ENCODE peak calls at places on chromosomes 1 and 21, in nine cellular contexts. One of them, this sample, is unnamed.
A peak's percentile ranks its signal among the peaks of the same experiment; 100 is the strongest.

GRCh38 chr1:94532077-94532476 is 9.5 kb downstream of the F3 start:
- DNase-seq in left cardiac atrium: no peak
- DNase-seq in effector CD4-positive, alpha-beta T cell: no peak
- DNase-seq in NCI-H524: no peak
- DNase-seq in activated T-helper 1 cell treated with Interleukin-2 at 50 U/mL for 16 hours: no peak
- DNase-seq in cardiac muscle cell: no peak
- DNase-seq in naive thymus-derived CD4-positive, alpha-beta T cell: no peak
- DNase-seq in nucleus accumbens: no peak
- DNase-seq in activated T-helper 2 cell treated with anti-CD3 and anti-CD28 coated beads, Interferon-gamma antibody, Interleukin-2, Interleukin-4, amounts not matched to agents 10 μg/mL and 5 μg/mL and 100 μg/mL, durations not matched to agents 14 hours and 24 hours and 36 hours: no peak
- DNase-seq in this sample: no peak

GRCh38 chr1:230334447-230334837 is 91.7 kb downstream of the PGBD5 start:
- DNase-seq in left cardiac atrium: no peak
- DNase-seq in activated T-helper 2 cell treated with anti-CD3 and anti-CD28 coated beads, Interferon-gamma antibody, Interleukin-2, Interleukin-4, amounts not matched to agents 10 μg/mL and 5 μg/mL and 100 μg/mL, durations not matched to agents 14 hours and 24 hours and 36 hours: no peak
- DNase-seq in NCI-H524: no peak
- DNase-seq in activated T-helper 1 cell treated with Interleukin-2 at 50 U/mL for 16 hours: no peak
- DNase-seq in naive thymus-derived CD4-positive, alpha-beta T cell: no peak
- DNase-seq in effector CD4-positive, alpha-beta T cell: no peak
- DNase-seq in cardiac muscle cell: no peak
- DNase-seq in nucleus accumbens: no peak
- DNase-seq in this sample: no peak

GRCh38 chr1:223731076-223731770 is 18.9 kb downstream of the CAPN2 start:
- DNase-seq in NCI-H524: no peak
- DNase-seq in activated T-helper 1 cell treated with Interleukin-2 at 50 U/mL for 16 hours: no peak
- DNase-seq in nucleus accumbens: peak; percentile 26
- DNase-seq in activated T-helper 2 cell treated with anti-CD3 and anti-CD28 coated beads, Interferon-gamma antibody, Interleukin-2, Interleukin-4, amounts not matched to agents 10 μg/mL and 5 μg/mL and 100 μg/mL, durations not matched to agents 14 hours and 24 hours and 36 hours: no peak
- DNase-seq in naive thymus-derived CD4-positive, alpha-beta T cell: no peak
- DNase-seq in left cardiac atrium: peak; percentile 86
- DNase-seq in effector CD4-positive, alpha-beta T cell: no peak
- DNase-seq in cardiac muscle cell: peak; percentile 86
- DNase-seq in this sample: no peak

GRCh38 chr21:42471716-42472330 is 24.2 kb downstream of the RSPH1 start:
- DNase-seq in activated T-helper 2 cell treated with anti-CD3 and anti-CD28 coated beads, Interferon-gamma antibody, Interleukin-2, Interleukin-4, amounts not matched to agents 10 μg/mL and 5 μg/mL and 100 μg/mL, durations not matched to agents 14 hours and 24 hours and 36 hours: no peak
- DNase-seq in nucleus accumbens: no peak
- DNase-seq in NCI-H524: no peak
- DNase-seq in activated T-helper 1 cell treated with Interleukin-2 at 50 U/mL for 16 hours: no peak
- DNase-seq in cardiac muscle cell: no peak
- DNase-seq in naive thymus-derived CD4-positive, alpha-beta T cell: no peak
- DNase-seq in effector CD4-positive, alpha-beta T cell: no peak
- DNase-seq in left cardiac atrium: no peak
- DNase-seq in this sample: no peak

GRCh38 chr1:200021537-200022238 is 5.8 kb upstream of the NR5A2 start:
- DNase-seq in effector CD4-positive, alpha-beta T cell: no peak
- DNase-seq in nucleus accumbens: no peak
- DNase-seq in cardiac muscle cell: no peak
- DNase-seq in NCI-H524: no peak
- DNase-seq in left cardiac atrium: no peak
- DNase-seq in activated T-helper 2 cell treated with anti-CD3 and anti-CD28 coated beads, Interferon-gamma antibody, Interleukin-2, Interleukin-4, amounts not matched to agents 10 μg/mL and 5 μg/mL and 100 μg/mL, durations not matched to agents 14 hours and 24 hours and 36 hours: no peak
- DNase-seq in naive thymus-derived CD4-positive, alpha-beta T cell: no peak
- DNase-seq in activated T-helper 1 cell treated with Interleukin-2 at 50 U/mL for 16 hours: no peak
- DNase-seq in this sample: no peak

GRCh38 chr1:48234086-48234485 is 11.6 kb downstream of the SLC5A9 start:
- DNase-seq in nucleus accumbens: no peak
- DNase-seq in effector CD4-positive, alpha-beta T cell: no peak
- DNase-seq in left cardiac atrium: no peak
- DNase-seq in NCI-H524: no peak
- DNase-seq in naive thymus-derived CD4-positive, alpha-beta T cell: no peak
- DNase-seq in activated T-helper 2 cell treated with anti-CD3 and anti-CD28 coated beads, Interferon-gamma antibody, Interleukin-2, Interleukin-4, amounts not matched to agents 10 μg/mL and 5 μg/mL and 100 μg/mL, durations not matched to agents 14 hours and 24 hours and 36 hours: no peak
- DNase-seq in activated T-helper 1 cell treated with Interleukin-2 at 50 U/mL for 16 hours: no peak
- DNase-seq in cardiac muscle cell: no peak
- DNase-seq in this sample: no peak

GRCh38 chr1:22450421-22451021 is 1.1 kb upstream of the ZBTB40 start:
- DNase-seq in naive thymus-derived CD4-positive, alpha-beta T cell: no peak
- DNase-seq in NCI-H524: no peak
- DNase-seq in effector CD4-positive, alpha-beta T cell: no peak
- DNase-seq in activated T-helper 2 cell treated with anti-CD3 and anti-CD28 coated beads, Interferon-gamma antibody, Interleukin-2, Interleukin-4, amounts not matched to agents 10 μg/mL and 5 μg/mL and 100 μg/mL, durations not matched to agents 14 hours and 24 hours and 36 hours: no peak
- DNase-seq in activated T-helper 1 cell treated with Interleukin-2 at 50 U/mL for 16 hours: no peak
- DNase-seq in cardiac muscle cell: no peak
- DNase-seq in nucleus accumbens: no peak
- DNase-seq in left cardiac atrium: no peak
- DNase-seq in this sample: no peak

GRCh38 chr1:22328331-22329170 is 123.1 kb upstream of the ZBTB40 start:
- DNase-seq in NCI-H524: no peak
- DNase-seq in naive thymus-derived CD4-positive, alpha-beta T cell: no peak
- DNase-seq in effector CD4-positive, alpha-beta T cell: no peak
- DNase-seq in activated T-helper 2 cell treated with anti-CD3 and anti-CD28 coated beads, Interferon-gamma antibody, Interleukin-2, Interleukin-4, amounts not matched to agents 10 μg/mL and 5 μg/mL and 100 μg/mL, durations not matched to agents 14 hours and 24 hours and 36 hours: no peak
- DNase-seq in left cardiac atrium: no peak
- DNase-seq in activated T-helper 1 cell treated with Interleukin-2 at 50 U/mL for 16 hours: no peak
- DNase-seq in cardiac muscle cell: no peak
- DNase-seq in nucleus accumbens: no peak
- DNase-seq in this sample: no peak

GRCh38 chr1:201448981-201449380 is 20.0 kb downstream of the PHLDA3 start:
- DNase-seq in activated T-helper 2 cell treated with anti-CD3 and anti-CD28 coated beads, Interferon-gamma antibody, Interleukin-2, Interleukin-4, amounts not matched to agents 10 μg/mL and 5 μg/mL and 100 μg/mL, durations not matched to agents 14 hours and 24 hours and 36 hours: no peak
- DNase-seq in nucleus accumbens: peak; percentile 92
- DNase-seq in cardiac muscle cell: no peak
- DNase-seq in effector CD4-positive, alpha-beta T cell: no peak
- DNase-seq in NCI-H524: no peak
- DNase-seq in naive thymus-derived CD4-positive, alpha-beta T cell: no peak
- DNase-seq in left cardiac atrium: peak; percentile 36
- DNase-seq in activated T-helper 1 cell treated with Interleukin-2 at 50 U/mL for 16 hours: no peak
- DNase-seq in this sample: no peak

GRCh38 chr1:27618341-27619067 is 14.6 kb upstream of the AHDC1 start:
- DNase-seq in activated T-helper 2 cell treated with anti-CD3 and anti-CD28 coated beads, Interferon-gamma antibody, Interleukin-2, Interleukin-4, amounts not matched to agents 10 μg/mL and 5 μg/mL and 100 μg/mL, durations not matched to agents 14 hours and 24 hours and 36 hours: no peak
- DNase-seq in effector CD4-positive, alpha-beta T cell: peak; percentile 38
- DNase-seq in nucleus accumbens: no peak
- DNase-seq in activated T-helper 1 cell treated with Interleukin-2 at 50 U/mL for 16 hours: no peak
- DNase-seq in NCI-H524: no peak
- DNase-seq in naive thymus-derived CD4-positive, alpha-beta T cell: peak; percentile 63
- DNase-seq in cardiac muscle cell: no peak
- DNase-seq in left cardiac atrium: no peak
- DNase-seq in this sample: no peak

GRCh38 chr1:63828322-63829044 is 54.7 kb downstream of the ROR1 start:
- DNase-seq in left cardiac atrium: no peak
- DNase-seq in activated T-helper 1 cell treated with Interleukin-2 at 50 U/mL for 16 hours: no peak
- DNase-seq in naive thymus-derived CD4-positive, alpha-beta T cell: no peak
- DNase-seq in NCI-H524: no peak
- DNase-seq in activated T-helper 2 cell treated with anti-CD3 and anti-CD28 coated beads, Interferon-gamma antibody, Interleukin-2, Interleukin-4, amounts not matched to agents 10 μg/mL and 5 μg/mL and 100 μg/mL, durations not matched to agents 14 hours and 24 hours and 36 hours: no peak
- DNase-seq in effector CD4-positive, alpha-beta T cell: no peak
- DNase-seq in cardiac muscle cell: no peak
- DNase-seq in nucleus accumbens: no peak
- DNase-seq in this sample: no peak

GRCh38 chr1:203521071-203521794 is 27.3 kb downstream of the OPTC start:
- DNase-seq in nucleus accumbens: no peak
- DNase-seq in activated T-helper 2 cell treated with anti-CD3 and anti-CD28 coated beads, Interferon-gamma antibody, Interleukin-2, Interleukin-4, amounts not matched to agents 10 μg/mL and 5 μg/mL and 100 μg/mL, durations not matched to agents 14 hours and 24 hours and 36 hours: no peak
- DNase-seq in cardiac muscle cell: no peak
- DNase-seq in effector CD4-positive, alpha-beta T cell: no peak
- DNase-seq in naive thymus-derived CD4-positive, alpha-beta T cell: no peak
- DNase-seq in activated T-helper 1 cell treated with Interleukin-2 at 50 U/mL for 16 hours: no peak
- DNase-seq in NCI-H524: no peak
- DNase-seq in left cardiac atrium: no peak
- DNase-seq in this sample: no peak

GRCh38 chr1:183470961-183471747 is 1.1 kb upstream of the SMG7 start:
- DNase-seq in nucleus accumbens: peak; percentile 84
- DNase-seq in cardiac muscle cell: peak; percentile 83
- DNase-seq in effector CD4-positive, alpha-beta T cell: peak; percentile 49
- DNase-seq in naive thymus-derived CD4-positive, alpha-beta T cell: peak; percentile 59
- DNase-seq in activated T-helper 1 cell treated with Interleukin-2 at 50 U/mL for 16 hours: peak; percentile 47
- DNase-seq in activated T-helper 2 cell treated with anti-CD3 and anti-CD28 coated beads, Interferon-gamma antibody, Interleukin-2, Interleukin-4, amounts not matched to agents 10 μg/mL and 5 μg/mL and 100 μg/mL, durations not matched to agents 14 hours and 24 hours and 36 hours: peak; percentile 59
- DNase-seq in NCI-H524: peak; percentile 76
- DNase-seq in left cardiac atrium: peak; percentile 82
- DNase-seq in this sample: peak; percentile 68

GRCh38 chr1:245802941-245803665 is 648.3 kb downstream of the KIF26B start:
- DNase-seq in left cardiac atrium: no peak
- DNase-seq in naive thymus-derived CD4-positive, alpha-beta T cell: no peak
- DNase-seq in activated T-helper 2 cell treated with anti-CD3 and anti-CD28 coated beads, Interferon-gamma antibody, Interleukin-2, Interleukin-4, amounts not matched to agents 10 μg/mL and 5 μg/mL and 100 μg/mL, durations not matched to agents 14 hours and 24 hours and 36 hours: no peak
- DNase-seq in cardiac muscle cell: no peak
- DNase-seq in nucleus accumbens: no peak
- DNase-seq in effector CD4-positive, alpha-beta T cell: no peak
- DNase-seq in NCI-H524: no peak
- DNase-seq in activated T-helper 1 cell treated with Interleukin-2 at 50 U/mL for 16 hours: no peak
- DNase-seq in this sample: no peak

GRCh38 chr1:239169276-239169675 is 217.1 kb upstream of the CHRM3 start:
- DNase-seq in NCI-H524: no peak
- DNase-seq in left cardiac atrium: no peak
- DNase-seq in cardiac muscle cell: no peak
- DNase-seq in activated T-helper 1 cell treated with Interleukin-2 at 50 U/mL for 16 hours: no peak
- DNase-seq in activated T-helper 2 cell treated with anti-CD3 and anti-CD28 coated beads, Interferon-gamma antibody, Interleukin-2, Interleukin-4, amounts not matched to agents 10 μg/mL and 5 μg/mL and 100 μg/mL, durations not matched to agents 14 hours and 24 hours and 36 hours: no peak
- DNase-seq in naive thymus-derived CD4-positive, alpha-beta T cell: no peak
- DNase-seq in effector CD4-positive, alpha-beta T cell: no peak
- DNase-seq in nucleus accumbens: no peak
- DNase-seq in this sample: no peak

GRCh38 chr1:70361727-70362413 is 7.3 kb upstream of the ANKRD13C start:
- DNase-seq in effector CD4-positive, alpha-beta T cell: no peak
- DNase-seq in activated T-helper 1 cell treated with Interleukin-2 at 50 U/mL for 16 hours: no peak
- DNase-seq in activated T-helper 2 cell treated with anti-CD3 and anti-CD28 coated beads, Interferon-gamma antibody, Interleukin-2, Interleukin-4, amounts not matched to agents 10 μg/mL and 5 μg/mL and 100 μg/mL, durations not matched to agents 14 hours and 24 hours and 36 hours: no peak
- DNase-seq in left cardiac atrium: no peak
- DNase-seq in naive thymus-derived CD4-positive, alpha-beta T cell: no peak
- DNase-seq in NCI-H524: no peak
- DNase-seq in cardiac muscle cell: peak; percentile 67
- DNase-seq in nucleus accumbens: no peak
- DNase-seq in this sample: no peak

GRCh38 chr1:89454845-89455521 is 69.6 kb upstream of the LRRC8B start:
- DNase-seq in cardiac muscle cell: peak; percentile 39
- DNase-seq in naive thymus-derived CD4-positive, alpha-beta T cell: peak; percentile 75
- DNase-seq in activated T-helper 1 cell treated with Interleukin-2 at 50 U/mL for 16 hours: peak; percentile 18
- DNase-seq in nucleus accumbens: no peak
- DNase-seq in activated T-helper 2 cell treated with anti-CD3 and anti-CD28 coated beads, Interferon-gamma antibody, Interleukin-2, Interleukin-4, amounts not matched to agents 10 μg/mL and 5 μg/mL and 100 μg/mL, durations not matched to agents 14 hours and 24 hours and 36 hours: peak; percentile 47
- DNase-seq in effector CD4-positive, alpha-beta T cell: peak; percentile 50
- DNase-seq in left cardiac atrium: peak; percentile 29
- DNase-seq in NCI-H524: peak; percentile 21
- DNase-seq in this sample: peak; percentile 34

GRCh38 chr1:237901284-237901870 is 10.7 kb upstream of the ZP4 start:
- DNase-seq in naive thymus-derived CD4-positive, alpha-beta T cell: no peak
- DNase-seq in cardiac muscle cell: peak; percentile 1
- DNase-seq in activated T-helper 1 cell treated with Interleukin-2 at 50 U/mL for 16 hours: no peak
- DNase-seq in activated T-helper 2 cell treated with anti-CD3 and anti-CD28 coated beads, Interferon-gamma antibody, Interleukin-2, Interleukin-4, amounts not matched to agents 10 μg/mL and 5 μg/mL and 100 μg/mL, durations not matched to agents 14 hours and 24 hours and 36 hours: no peak
- DNase-seq in NCI-H524: no peak
- DNase-seq in nucleus accumbens: no peak
- DNase-seq in effector CD4-positive, alpha-beta T cell: no peak
- DNase-seq in left cardiac atrium: peak; percentile 22
- DNase-seq in this sample: no peak

GRCh38 chr1:44425327-44426082 is 20.4 kb downstream of the RNF220 start:
- DNase-seq in nucleus accumbens: no peak
- DNase-seq in left cardiac atrium: no peak
- DNase-seq in activated T-helper 2 cell treated with anti-CD3 and anti-CD28 coated beads, Interferon-gamma antibody, Interleukin-2, Interleukin-4, amounts not matched to agents 10 μg/mL and 5 μg/mL and 100 μg/mL, durations not matched to agents 14 hours and 24 hours and 36 hours: no peak
- DNase-seq in activated T-helper 1 cell treated with Interleukin-2 at 50 U/mL for 16 hours: no peak
- DNase-seq in naive thymus-derived CD4-positive, alpha-beta T cell: no peak
- DNase-seq in effector CD4-positive, alpha-beta T cell: no peak
- DNase-seq in NCI-H524: no peak
- DNase-seq in cardiac muscle cell: no peak
- DNase-seq in this sample: no peak

This sample was measured in HCT116.